ENCODE peak calls at places on chromosomes 16 and 17, in five cellular contexts. I, F, S, E and A are unnamed samples.

GRCh38 chr17:74532115-74532514 is 840 bp upstream of the CD300LB start:
- DNase-seq in I (no peak), F (no peak), S (no peak), E (no peak), A (no peak)

GRCh38 chr17:82528484-82529265 is 9.1 kb downstream of the FOXK2 start:
- DNase-seq in F (no peak), E (no peak), S (peak; percentile 31), I (peak; percentile 88), A (peak; percentile 76)

GRCh38 chr17:48541574-48542113 is 3.3 kb downstream of the HOXB2 start:
- DNase-seq in I (peak; percentile 44), E (no peak), S (no peak), F (peak; percentile 67), A (peak; percentile 86)

GRCh38 chr16:77500286-77500598 is 65.4 kb upstream of the ADAMTS18 start:
- DNase-seq in S (no peak), F (no peak), E (no peak), I (no peak), A (no peak)

GRCh38 chr17:7262192-7263070 is at the start of gene CLDN7:
- DNase-seq in S (peak; percentile 93), E (no peak), F (peak; percentile 94), I (peak; percentile 42), A (peak; percentile 84)

GRCh38 chr17:4369557-4370230 is 3.2 kb upstream of the UBE2G1 start:
- DNase-seq in E (no peak), F (no peak), I (no peak), S (no peak), A (no peak)

GRCh38 chr17:45813051-45813731 is 29.1 kb downstream of the CRHR1 start:
- DNase-seq in F (peak; percentile 80), I (peak; percentile 65), S (no peak), E (no peak), A (peak; percentile 16)

GRCh38 chr16:77758046-77758445 is 30.3 kb upstream of the VAT1L start:
- DNase-seq in E (no peak), I (no peak), F (no peak), S (no peak), A (no peak)

GRCh38 chr17:81917565-81918332 is at the start of gene SIRT7:
- DNase-seq in E (peak; percentile 45), I (peak; percentile 100), S (peak; percentile 39), F (peak; percentile 83), A (peak; percentile 86)

GRCh38 chr17:76027159-76027839 is at the start of gene EVPL:
- DNase-seq in E (no peak), S (peak; percentile 85), I (no peak), F (no peak), A (peak; percentile 83)

GRCh38 chr17:50099003-50099402 is 3.9 kb downstream of the PDK2 start:
- DNase-seq in I (no peak), F (no peak), S (no peak), E (no peak), A (no peak)

GRCh38 chr16:1258218-1258587 is 2.3 kb downstream of the TPSD1 start:
- DNase-seq in S (no peak), I (no peak), F (no peak), E (no peak), A (no peak)

GRCh38 chr17:36198831-36199465 is 2.4 kb upstream of the CCL3L1 start:
- DNase-seq in S (no peak), F (peak; percentile 28), E (no peak), I (no peak), A (no peak)

GRCh38 chr17:31310877-31311276 is 3.0 kb downstream of the EVI2B start:
- DNase-seq in I (no peak), E (no peak), S (no peak), F (no peak), A (no peak)

GRCh38 chr17:4232168-4232813 is 31.5 kb downstream of the ANKFY1 start:
- DNase-seq in S (no peak), F (no peak), I (no peak), E (no peak), A (no peak)

GRCh38 chr16:2952679-2953078 is 11.4 kb upstream of the KREMEN2 start:
- DNase-seq in E (no peak), I (no peak), S (no peak), F (no peak), A (no peak)

GRCh38 chr17:45783593-45784292 is 377 bp upstream of the CRHR1 start:
- DNase-seq in I (peak; percentile 87), E (no peak), S (no peak), F (no peak), A (no peak)

GRCh38 chr17:72373910-72374741 is 253.3 kb downstream of the SOX9 start:
- DNase-seq in S (no peak), F (no peak), E (no peak), I (peak; percentile 65), A (no peak)

GRCh38 chr16:49504626-49505025 is 131.0 kb downstream of the C16orf78 start:
- DNase-seq in S (no peak), E (no peak), F (no peak), I (no peak), A (no peak)

GRCh38 chr16:47731252-47731651 is 270.1 kb downstream of the PHKB start:
- DNase-seq in S (no peak), F (no peak), I (no peak), E (no peak), A (no peak)

GRCh38 chr17:57948169-57948554 is 7.0 kb downstream of the CUEDC1 start:
- DNase-seq in E (no peak), S (no peak), I (no peak), F (no peak), A (peak; percentile 94)

GRCh38 chr17:57946798-57947358 is 8.3 kb downstream of the CUEDC1 start:
- DNase-seq in F (no peak), I (no peak), S (no peak), E (peak; percentile 73), A (peak; percentile 93)

GRCh38 chr17:57949649-57950048 is 5.6 kb downstream of the CUEDC1 start:
- DNase-seq in F (no peak), E (no peak), S (no peak), I (no peak), A (no peak)

GRCh38 chr17:57947369-57947768 is 7.8 kb downstream of the CUEDC1 start:
- DNase-seq in I (no peak), E (no peak), F (no peak), S (no peak), A (no peak)

GRCh38 chr17:57948555-57949420 is 6.4 kb downstream of the CUEDC1 start:
- DNase-seq in E (no peak), F (no peak), S (peak; percentile 100), I (no peak), A (peak; percentile 96)
- TF ChIP-seq JUND in E (no peak), F (peak; percentile 75), S (no peak), I (peak; percentile 95), A (peak; percentile 88)

DNA sequence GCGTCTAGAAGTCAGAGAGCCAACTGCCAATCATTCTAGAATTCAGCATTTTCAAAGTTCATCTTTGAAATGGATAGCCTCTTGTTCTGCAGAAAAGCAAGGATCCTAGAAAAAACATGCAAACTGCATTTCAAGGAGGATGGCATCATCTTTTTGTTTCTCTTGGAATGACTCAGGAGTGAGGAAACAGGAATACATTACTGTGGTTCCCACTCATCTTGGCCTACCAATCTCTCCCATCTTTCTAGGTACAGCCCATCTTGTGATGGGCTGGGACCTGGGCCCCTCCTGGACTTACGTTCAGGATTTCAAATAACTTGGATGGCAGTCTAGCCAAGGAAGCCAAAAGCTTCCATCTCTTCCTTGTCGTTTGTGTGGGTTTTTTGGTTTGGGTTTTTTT is 363.4 kb downstream of the CDH13 start:
- DNase-seq in F (no peak), I (no peak), E (no peak), S (no peak), A (no peak)
- TF ChIP-seq JUND in F (no peak), I (peak; percentile 41), E (no peak), S (no peak), A (no peak)

DNA sequence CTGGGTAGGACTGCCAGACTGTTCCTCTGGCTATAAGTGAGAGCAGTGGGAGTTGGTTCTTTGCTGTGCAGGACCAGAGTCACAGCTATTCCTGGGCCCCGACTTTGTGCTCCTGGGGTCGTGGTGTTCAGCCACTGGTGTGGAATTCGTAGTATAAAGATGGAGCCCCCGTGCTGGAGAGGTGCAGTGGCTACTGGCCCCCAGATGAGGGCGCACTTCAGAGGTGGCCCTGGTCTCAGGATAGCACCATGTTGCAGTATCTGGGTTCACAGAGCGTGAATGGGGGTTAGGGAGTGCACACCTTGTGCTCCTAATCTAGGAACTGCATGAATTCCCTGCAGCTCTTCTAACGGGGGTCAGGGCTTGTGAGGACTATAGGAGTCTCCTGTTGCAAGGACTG is 21.1 kb downstream of the TANC2 start:
- DNase-seq in F (peak; percentile 73), E (no peak), I (peak; percentile 18), S (no peak), A (no peak)
- TF ChIP-seq JUND in F (no peak), E (no peak), I (no peak), S (no peak), A (no peak)

GRCh38 chr17:80742091-80742490 is 197.5 kb downstream of the RPTOR start:
- DNase-seq in S (no peak), F (no peak), E (no peak), I (no peak), A (no peak)
- TF ChIP-seq JUND in S (no peak), F (no peak), E (no peak), I (no peak), A (no peak)